ENCODE peak calls at places on chromosomes 1 and 21, in eight cellular contexts. One of them, this sample, is unnamed.

GRCh38 chr1:162612606-162613400 is 19.5 kb upstream of the DDR2 start:
- ATAC-seq in pancreas: peak; percentile 76
- ATAC-seq in right lobe of liver: peak; percentile 86
- ATAC-seq in right cardiac atrium: peak; percentile 92
- ATAC-seq in activated T-cell treated with anti-CD3 and anti-CD28 coated beads, Interleukin-2, amount 50 U/mL, for 4 hours: no peak
- ATAC-seq in naive thymus-derived CD8-positive, alpha-beta T cell: no peak
- ATAC-seq in sciatic nerve: peak; percentile 92
- ATAC-seq in CD8-positive, alpha-beta T cell: no peak
- ATAC-seq in this sample: peak; percentile 84

GRCh38 chr1:115547661-115548060 is 94.1 kb upstream of the VANGL1 start:
- ATAC-seq in pancreas: no peak
- ATAC-seq in right lobe of liver: no peak
- ATAC-seq in right cardiac atrium: no peak
- ATAC-seq in activated T-cell treated with anti-CD3 and anti-CD28 coated beads, Interleukin-2, amount 50 U/mL, for 4 hours: no peak
- ATAC-seq in naive thymus-derived CD8-positive, alpha-beta T cell: no peak
- ATAC-seq in sciatic nerve: peak; percentile 67
- ATAC-seq in CD8-positive, alpha-beta T cell: no peak
- ATAC-seq in this sample: no peak

GRCh38 chr1:76138217-76138616 is 63.7 kb downstream of the ST6GALNAC3 start:
- ATAC-seq in pancreas: no peak
- ATAC-seq in right lobe of liver: peak; percentile 41
- ATAC-seq in right cardiac atrium: peak; percentile 88
- ATAC-seq in activated T-cell treated with anti-CD3 and anti-CD28 coated beads, Interleukin-2, amount 50 U/mL, for 4 hours: no peak
- ATAC-seq in naive thymus-derived CD8-positive, alpha-beta T cell: no peak
- ATAC-seq in sciatic nerve: peak; percentile 67
- ATAC-seq in CD8-positive, alpha-beta T cell: no peak
- ATAC-seq in this sample: peak; percentile 72

GRCh38 chr1:98323396-98323795 is 338.1 kb upstream of the SNX7 start:
- ATAC-seq in pancreas: no peak
- ATAC-seq in right lobe of liver: peak; percentile 63
- ATAC-seq in right cardiac atrium: peak; percentile 85
- ATAC-seq in activated T-cell treated with anti-CD3 and anti-CD28 coated beads, Interleukin-2, amount 50 U/mL, for 4 hours: no peak
- ATAC-seq in naive thymus-derived CD8-positive, alpha-beta T cell: no peak
- ATAC-seq in sciatic nerve: peak; percentile 78
- ATAC-seq in CD8-positive, alpha-beta T cell: peak; percentile 11
- ATAC-seq in this sample: peak; percentile 67

GRCh38 chr1:20385630-20386029 is 95.0 kb downstream of the VWA5B1 start:
- ATAC-seq in pancreas: no peak
- ATAC-seq in right lobe of liver: no peak
- ATAC-seq in right cardiac atrium: no peak
- ATAC-seq in activated T-cell treated with anti-CD3 and anti-CD28 coated beads, Interleukin-2, amount 50 U/mL, for 4 hours: no peak
- ATAC-seq in naive thymus-derived CD8-positive, alpha-beta T cell: no peak
- ATAC-seq in sciatic nerve: no peak
- ATAC-seq in CD8-positive, alpha-beta T cell: no peak
- ATAC-seq in this sample: no peak

GRCh38 chr1:115491303-115492018 is 150.3 kb upstream of the VANGL1 start:
- ATAC-seq in pancreas: no peak
- ATAC-seq in right lobe of liver: no peak
- ATAC-seq in right cardiac atrium: no peak
- ATAC-seq in activated T-cell treated with anti-CD3 and anti-CD28 coated beads, Interleukin-2, amount 50 U/mL, for 4 hours: no peak
- ATAC-seq in naive thymus-derived CD8-positive, alpha-beta T cell: no peak
- ATAC-seq in sciatic nerve: no peak
- ATAC-seq in CD8-positive, alpha-beta T cell: no peak
- ATAC-seq in this sample: no peak

GRCh38 chr1:58155418-58156123 is 391.0 kb downstream of the OMA1 start:
- ATAC-seq in pancreas: no peak
- ATAC-seq in right lobe of liver: peak; percentile 82
- ATAC-seq in right cardiac atrium: peak; percentile 81
- ATAC-seq in activated T-cell treated with anti-CD3 and anti-CD28 coated beads, Interleukin-2, amount 50 U/mL, for 4 hours: no peak
- ATAC-seq in naive thymus-derived CD8-positive, alpha-beta T cell: no peak
- ATAC-seq in sciatic nerve: no peak
- ATAC-seq in CD8-positive, alpha-beta T cell: no peak
- ATAC-seq in this sample: no peak

GRCh38 chr1:201515895-201516294 is 9.0 kb upstream of the CSRP1 start:
- ATAC-seq in pancreas: no peak
- ATAC-seq in right lobe of liver: no peak
- ATAC-seq in right cardiac atrium: no peak
- ATAC-seq in activated T-cell treated with anti-CD3 and anti-CD28 coated beads, Interleukin-2, amount 50 U/mL, for 4 hours: no peak
- ATAC-seq in naive thymus-derived CD8-positive, alpha-beta T cell: no peak
- ATAC-seq in sciatic nerve: no peak
- ATAC-seq in CD8-positive, alpha-beta T cell: no peak
- ATAC-seq in this sample: no peak

GRCh38 chr1:6207075-6207885 is 1.4 kb downstream of the RNF207 start:
- ATAC-seq in pancreas: no peak
- ATAC-seq in right lobe of liver: no peak
- ATAC-seq in right cardiac atrium: peak; percentile 12
- ATAC-seq in activated T-cell treated with anti-CD3 and anti-CD28 coated beads, Interleukin-2, amount 50 U/mL, for 4 hours: no peak
- ATAC-seq in naive thymus-derived CD8-positive, alpha-beta T cell: no peak
- ATAC-seq in sciatic nerve: no peak
- ATAC-seq in CD8-positive, alpha-beta T cell: no peak
- ATAC-seq in this sample: no peak

GRCh38 chr1:6162341-6162740 is 17.8 kb downstream of the CHD5 start:
- ATAC-seq in pancreas: no peak
- ATAC-seq in right lobe of liver: no peak
- ATAC-seq in right cardiac atrium: no peak
- ATAC-seq in activated T-cell treated with anti-CD3 and anti-CD28 coated beads, Interleukin-2, amount 50 U/mL, for 4 hours: no peak
- ATAC-seq in naive thymus-derived CD8-positive, alpha-beta T cell: no peak
- ATAC-seq in sciatic nerve: no peak
- ATAC-seq in CD8-positive, alpha-beta T cell: no peak
- ATAC-seq in this sample: no peak

GRCh38 chr1:150543500-150544143 is 5.6 kb upstream of the ADAMTSL4 start:
- ATAC-seq in pancreas: peak; percentile 16
- ATAC-seq in right lobe of liver: peak; percentile 70
- ATAC-seq in right cardiac atrium: peak; percentile 83
- ATAC-seq in activated T-cell treated with anti-CD3 and anti-CD28 coated beads, Interleukin-2, amount 50 U/mL, for 4 hours: no peak
- ATAC-seq in naive thymus-derived CD8-positive, alpha-beta T cell: no peak
- ATAC-seq in sciatic nerve: peak; percentile 38
- ATAC-seq in CD8-positive, alpha-beta T cell: no peak
- ATAC-seq in this sample: peak; percentile 76

GRCh38 chr1:221839321-221839720 is 97.4 kb upstream of the DUSP10 start:
- ATAC-seq in pancreas: peak; percentile 45
- ATAC-seq in right lobe of liver: peak; percentile 7
- ATAC-seq in right cardiac atrium: no peak
- ATAC-seq in activated T-cell treated with anti-CD3 and anti-CD28 coated beads, Interleukin-2, amount 50 U/mL, for 4 hours: peak; percentile 5
- ATAC-seq in naive thymus-derived CD8-positive, alpha-beta T cell: no peak
- ATAC-seq in sciatic nerve: no peak
- ATAC-seq in CD8-positive, alpha-beta T cell: peak; percentile 19
- ATAC-seq in this sample: no peak

GRCh38 chr1:10398278-10398733 is 558 bp upstream of the PGD start:
- ATAC-seq in pancreas: no peak
- ATAC-seq in right lobe of liver: no peak
- ATAC-seq in right cardiac atrium: no peak
- ATAC-seq in activated T-cell treated with anti-CD3 and anti-CD28 coated beads, Interleukin-2, amount 50 U/mL, for 4 hours: peak; percentile 44
- ATAC-seq in naive thymus-derived CD8-positive, alpha-beta T cell: peak; percentile 51
- ATAC-seq in sciatic nerve: no peak
- ATAC-seq in CD8-positive, alpha-beta T cell: peak; percentile 30
- ATAC-seq in this sample: no peak

GRCh38 chr1:165857046-165857801 is 29.8 kb downstream of the UCK2 start:
- ATAC-seq in pancreas: no peak
- ATAC-seq in right lobe of liver: peak; percentile 84
- ATAC-seq in right cardiac atrium: peak; percentile 43
- ATAC-seq in activated T-cell treated with anti-CD3 and anti-CD28 coated beads, Interleukin-2, amount 50 U/mL, for 4 hours: no peak
- ATAC-seq in naive thymus-derived CD8-positive, alpha-beta T cell: no peak
- ATAC-seq in sciatic nerve: no peak
- ATAC-seq in CD8-positive, alpha-beta T cell: no peak
- ATAC-seq in this sample: no peak

GRCh38 chr21:45102391-45102932 is 28.1 kb downstream of the ADARB1 start:
- ATAC-seq in pancreas: peak; percentile 68
- ATAC-seq in right lobe of liver: peak; percentile 69
- ATAC-seq in right cardiac atrium: peak; percentile 72
- ATAC-seq in activated T-cell treated with anti-CD3 and anti-CD28 coated beads, Interleukin-2, amount 50 U/mL, for 4 hours: no peak
- ATAC-seq in naive thymus-derived CD8-positive, alpha-beta T cell: no peak
- ATAC-seq in sciatic nerve: peak; percentile 48
- ATAC-seq in CD8-positive, alpha-beta T cell: no peak
- ATAC-seq in this sample: peak; percentile 44